ENCODE peak calls at places on chromosomes 13 and 19, in five cellular contexts. E is IMR-90, C is neuronal stem cell, O is H9, Y is mesenchymal stem cell. J is an unnamed sample.

GRCh38 chr19:58042709-58043340 is 9.0 kb downstream of the ZSCAN1 start:
- DNase-seq in C (no peak), O (peak; percentile 87), Y (no peak), E (no peak), J (peak; percentile 83)

GRCh38 chr19:29263305-29264080 is 50.5 kb upstream of the UQCRFS1 start:
- DNase-seq in O (peak; percentile 68), C (peak; percentile 62), E (peak; percentile 17), Y (no peak), J (peak; percentile 74)

GRCh38 chr19:11345122-11345752 is 831 bp downstream of the TMEM205 start:
- DNase-seq in E (no peak), Y (no peak), C (no peak), O (no peak), J (no peak)

GRCh38 chr19:55383789-55384575 is at the start of gene TMEM238:
- DNase-seq in Y (peak; percentile 75), C (peak; percentile 64), E (peak; percentile 70), O (peak; percentile 64), J (peak; percentile 78)

GRCh38 chr19:31340059-31341025 is 8.9 kb downstream of the TSHZ3 start:
- DNase-seq in C (no peak), E (peak; percentile 62), Y (peak; percentile 42), O (peak; percentile 27), J (no peak)

GRCh38 chr13:107788464-107789165 is 426.7 kb downstream of the LIG4 start:
- DNase-seq in O (no peak), C (no peak), Y (no peak), E (no peak), J (no peak)

GRCh38 chr19:11136400-11137101 is 19.0 kb downstream of the SPC24 start:
- DNase-seq in E (no peak), Y (peak; percentile 57), C (no peak), O (no peak), J (no peak)

GRCh38 chr13:51560336-51560735 is 23.9 kb upstream of the WDFY2 start:
- DNase-seq in C (no peak), O (no peak), Y (no peak), E (no peak), J (no peak)

GRCh38 chr19:44642375-44642774 is 1.3 kb upstream of the PVR start:
- DNase-seq in Y (no peak), E (no peak), O (no peak), C (no peak), J (no peak)

GRCh38 chr19:49920624-49921363 is 8.2 kb upstream of the ATF5 start:
- DNase-seq in C (no peak), O (no peak), E (no peak), Y (no peak), J (no peak)

GRCh38 chr19:916645-917322 is 349 bp upstream of the KISS1R start:
- DNase-seq in Y (no peak), C (no peak), E (no peak), O (peak; percentile 61), J (no peak)

GRCh38 chr13:112652512-112653458 is 37.1 kb upstream of the ATP11A start:
- DNase-seq in E (no peak), O (no peak), Y (no peak), C (no peak), J (peak; percentile 61)

GRCh38 chr19:2139385-2140192 is 11.8 kb downstream of the AP3D1 start:
- DNase-seq in Y (no peak), E (no peak), C (no peak), O (no peak), J (no peak)

GRCh38 chr19:50821622-50822021 is 2.0 kb downstream of the KLK1 start:
- DNase-seq in O (no peak), C (no peak), E (no peak), Y (no peak), J (no peak)

GRCh38 chr13:78430166-78430791 is 173.1 kb downstream of the POU4F1 start:
- DNase-seq in O (peak; percentile 47), E (no peak), Y (no peak), C (peak; percentile 50), J (peak; percentile 65)

GRCh38 chr19:45038931-45039893 is at the start of gene CLASRP:
- DNase-seq in C (peak; percentile 80), O (peak; percentile 86), Y (peak; percentile 92), E (peak; percentile 86), J (peak; percentile 91)

GRCh38 chr13:92500192-92500591 is 726.4 kb upstream of the GPC6 start:
- DNase-seq in Y (peak; percentile 8), C (no peak), O (no peak), E (no peak), J (peak; percentile 75)

GRCh38 chr19:50658438-50659317 is 9.4 kb downstream of the C19orf81 start:
- DNase-seq in O (peak; percentile 94), Y (no peak), C (peak; percentile 93), E (peak; percentile 64), J (peak; percentile 91)

GRCh38 chr13:53064721-53065120 is 36.1 kb downstream of the OLFM4 start:
- DNase-seq in C (no peak), Y (no peak), E (no peak), O (no peak), J (no peak)

GRCh38 chr13:45339867-45340266 is 1.1 kb downstream of the TPT1 start:
- DNase-seq in E (no peak), Y (no peak), O (no peak), C (no peak), J (no peak)

GRCh38 chr13:32408999-32409313 is 19.0 kb downstream of the N4BP2L1 start:
- DNase-seq in C (no peak), E (no peak), O (no peak), Y (no peak), J (no peak)
- H3K27ac ChIP-seq in C (no peak overlapping the region), E (no peak overlapping the region), O (no peak overlapping the region), Y (no peak overlapping the region), J (no peak overlapping the region)

GRCh38 chr19:5285955-5286354 is 54.7 kb downstream of the PTPRS start:
- DNase-seq in C (no peak), E (no peak), O (no peak), Y (no peak), J (no peak)
- H3K4me1 ChIP-seq in C (no peaks in the 10 kb centered on the region), E (peaks cover 3% of the 10 kb centered on the region), O (no peaks in the 10 kb centered on the region), Y (peaks cover 18% of the 10 kb centered on the region), J (no peaks in the 10 kb centered on the region)

GRCh38 chr19:8242212-8242821 is 33.1 kb downstream of the CERS4 start:
- DNase-seq in E (no peak), Y (no peak), C (no peak), O (no peak), J (no peak)
- H3K23ac ChIP-seq in E (no peak overlapping the region), Y (no peak overlapping the region), C (no peak overlapping the region), O (no peak overlapping the region), J (no peak overlapping the region)

GRCh38 chr13:54768214-54768613 is 1739.6 kb downstream of the OLFM4 start:
- DNase-seq in C (no peak), E (no peak), Y (no peak), O (no peak), J (no peak)
- H3K27ac ChIP-seq in C (no peak overlapping the region), E (no peak overlapping the region), Y (no peak overlapping the region), O (no peak overlapping the region), J (no peak overlapping the region)

DNA sequence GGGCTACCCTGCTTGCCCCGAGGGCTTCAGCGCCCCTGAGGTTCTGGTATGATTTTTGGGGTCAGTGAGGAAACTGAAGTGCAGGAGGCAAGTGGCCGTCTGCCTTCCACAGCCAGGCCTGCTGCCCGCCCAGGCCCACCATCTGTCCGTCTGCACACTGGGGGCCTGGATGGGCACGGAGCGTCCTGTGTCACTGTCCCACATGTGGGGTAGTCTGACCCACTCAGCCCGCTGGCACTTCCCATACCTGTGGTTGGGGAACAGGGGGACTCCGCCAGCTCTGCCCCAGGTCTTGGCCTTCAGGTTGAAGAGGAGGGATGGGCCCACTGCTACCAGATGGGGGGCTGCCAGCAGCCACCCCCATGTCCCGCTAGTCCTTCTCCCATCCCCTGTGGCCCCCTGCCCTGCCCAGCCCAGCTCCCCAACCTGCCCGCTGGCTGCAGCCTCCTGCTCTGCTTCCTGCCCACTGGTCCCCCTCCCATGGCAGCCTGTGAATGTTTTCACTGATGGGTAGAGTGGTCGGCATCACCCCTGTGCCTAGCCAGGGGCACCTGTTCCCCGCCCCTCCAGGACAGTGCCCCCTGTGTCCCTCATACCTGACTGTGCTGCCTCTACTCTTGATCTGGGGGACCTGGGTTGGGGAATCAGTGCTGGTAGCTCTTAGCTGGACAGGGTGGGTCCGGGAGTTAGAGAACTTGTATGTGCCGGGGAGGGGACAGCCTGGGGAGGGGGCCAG is 9.5 kb downstream of the PIAS4 start:
- DNase-seq in O (no peak), C (no peak), Y (no peak), E (no peak), J (no peak)
- H3K4me1 ChIP-seq in O (no peaks in the 10 kb centered on the region), C (no peaks in the 10 kb centered on the region), Y (peaks cover 39% of the 10 kb centered on the region), E (no peaks in the 10 kb centered on the region), J (no peaks in the 10 kb centered on the region)

GRCh38 chr19:53112286-53112685 is 9.1 kb upstream of the ZNF160 start:
- DNase-seq in O (no peak), Y (no peak), C (no peak), E (peak; percentile 59), J (no peak)
- H3K23ac ChIP-seq in O (no peak overlapping the region), Y (no peak overlapping the region), C (no peak overlapping the region), E (no peak overlapping the region), J (no peak overlapping the region)

GRCh38 chr19:46746281-46746965 is at the start of gene STRN4:
- DNase-seq in O (no peak), E (no peak), Y (peak; percentile 46), C (peak; percentile 47), J (peak; percentile 40)

GRCh38 chr19:46744005-46744691 is 1.7 kb upstream of the FKRP start:
- DNase-seq in C (no peak), E (no peak), O (no peak), Y (no peak), J (no peak)

GRCh38 chr19:46745521-46746280 is at the start of gene FKRP:
- DNase-seq in C (no peak), E (no peak), O (no peak), Y (peak; percentile 35), J (no peak)

GRCh38 chr19:46748325-46749109 is 2.3 kb upstream of the STRN4 start:
- DNase-seq in C (peak; percentile 57), Y (peak; percentile 79), E (peak; percentile 56), O (peak; percentile 84), J (peak; percentile 85)

GRCh38 chr19:46745030-46745429 is 827 bp upstream of the FKRP start:
- DNase-seq in E (no peak), Y (no peak), C (no peak), O (no peak), J (no peak)
- H3K27ac ChIP-seq in E (peak overlapping the region; percentile 78), Y (no peak overlapping the region), C (no peak overlapping the region), O (no peak overlapping the region), J (no peak overlapping the region)

GRCh38 chr19:4052993-4053422 is 13.7 kb downstream of the ZBTB7A start:
- DNase-seq in Y (no peak), C (no peak), E (no peak), O (no peak), J (no peak)
- H3K4me1 ChIP-seq in Y (peaks cover 37% of the 10 kb centered on the region), C (no peaks in the 10 kb centered on the region), E (peaks cover 22% of the 10 kb centered on the region), O (no peaks in the 10 kb centered on the region), J (no peaks in the 10 kb centered on the region)

DNA sequence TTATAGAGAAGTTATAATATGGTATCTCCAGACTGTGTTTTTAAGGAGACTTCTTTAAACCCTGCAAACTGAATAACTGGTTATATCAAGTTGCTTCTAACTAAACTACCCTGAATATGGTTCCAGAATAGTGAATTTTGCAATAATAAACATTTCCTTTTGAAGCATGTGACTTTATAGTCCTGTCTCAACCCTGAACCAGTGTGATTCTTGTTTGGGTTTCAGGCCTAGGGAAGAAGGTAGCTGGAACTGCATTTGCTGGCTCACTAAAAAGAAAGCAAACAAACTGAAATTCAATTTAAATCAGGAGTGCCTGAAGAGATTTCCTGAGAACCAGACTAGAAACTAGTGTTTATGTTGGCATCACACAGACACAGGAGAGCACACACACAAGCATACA is 4.9 kb downstream of the ARHGEF7 start:
- DNase-seq in C (no peak), E (peak; percentile 34), O (no peak), Y (no peak), J (no peak)
- H3K23ac ChIP-seq in C (no peak overlapping the region), E (no peak overlapping the region), O (no peak overlapping the region), Y (no peak overlapping the region), J (no peak overlapping the region)

GRCh38 chr13:99908129-99908805 is 63.3 kb downstream of the ZIC5 start:
- DNase-seq in Y (no peak), C (no peak), E (no peak), O (no peak), J (peak; percentile 20)
- H3K27ac ChIP-seq in Y (no peak overlapping the region), C (no peak overlapping the region), E (no peak overlapping the region), O (no peak overlapping the region), J (no peak overlapping the region)